ENCODE peak calls at places on chromosome 10, in five cellular contexts. A is A549; T is anterior cingulate cortex; B is naive B cell; G is stimulated activated naive CD4-positive, alpha-beta T cell treated with Interleukin-2 at 50 U/mL for 16 hours. M is an unnamed sample.
A peak's percentile ranks its signal among the peaks of the same experiment; 100 is the strongest.

GRCh38 chr10:78634389-78634815 is 434.4 kb upstream of the ZMIZ1 start:
- DNase-seq in B (no peak), G (no peak), A (peak; percentile 19), T (no peak), M (no peak)

GRCh38 chr10:68135362-68135761 is 26.1 kb downstream of the MYPN start:
- DNase-seq in T (no peak), B (no peak), G (no peak), A (no peak), M (no peak)

GRCh38 chr10:6593140-6593740 is 13.2 kb upstream of the PRKCQ start:
- DNase-seq in G (no peak), B (no peak), A (no peak), T (no peak), M (no peak)

GRCh38 chr10:34780818-34781380 is 34.2 kb downstream of the PARD3 start:
- DNase-seq in G (no peak), B (no peak), T (no peak), A (no peak), M (no peak)

GRCh38 chr10:458466-458865 is 231.0 kb downstream of the DIP2C start:
- DNase-seq in A (no peak), G (no peak), T (no peak), B (no peak), M (no peak)

GRCh38 chr10:7417807-7418206 is 7.0 kb upstream of the SFMBT2 start:
- DNase-seq in A (no peak), B (no peak), T (no peak), G (no peak), M (no peak)

GRCh38 chr10:73780966-73781365 is 882 bp upstream of the CHCHD1 start:
- DNase-seq in T (no peak), A (no peak), G (no peak), B (no peak), M (no peak)

GRCh38 chr10:102480396-102480795 is 22.1 kb downstream of the ACTR1A start:
- DNase-seq in A (no peak), G (no peak), B (no peak), T (no peak), M (no peak)

GRCh38 chr10:58023341-58024073 is 244.2 kb downstream of the IPMK start:
- DNase-seq in A (peak; percentile 57), T (no peak), G (no peak), B (no peak), M (no peak)

GRCh38 chr10:85377009-85377408 is 989.6 kb downstream of the GRID1 start:
- DNase-seq in A (no peak), G (no peak), T (no peak), B (no peak), M (no peak)

GRCh38 chr10:114095676-114096331 is 52.1 kb downstream of the ADRB1 start:
- DNase-seq in T (no peak), B (peak; percentile 21), A (no peak), G (no peak), M (no peak)

GRCh38 chr10:50398383-50398782 is 147.1 kb upstream of the ASAH2 start:
- DNase-seq in T (no peak), A (no peak), G (no peak), B (no peak), M (no peak)

GRCh38 chr10:80598084-80598798 is 60.5 kb downstream of the SH2D4B start:
- DNase-seq in A (no peak), B (no peak), T (no peak), G (no peak), M (no peak)

GRCh38 chr10:110512461-110513187 is 14.9 kb downstream of the DUSP5 start:
- DNase-seq in B (no peak), A (peak; percentile 59), T (peak; percentile 22), G (peak; percentile 52), M (peak; percentile 47)

GRCh38 chr10:14330390-14331071 is at the start of gene FRMD4A:
- DNase-seq in A (no peak), G (no peak), T (peak; percentile 54), B (no peak), M (peak; percentile 62)

GRCh38 chr10:72756674-72757385 is 64.9 kb downstream of the MCU start:
- DNase-seq in T (no peak), A (no peak), G (no peak), B (no peak), M (no peak)

GRCh38 chr10:101032637-101033201 is 1.7 kb downstream of the SFXN3 start:
- DNase-seq in A (peak; percentile 53), B (no peak), G (peak; percentile 62), T (peak; percentile 69), M (peak; percentile 76)

GRCh38 chr10:56633876-56634452 is 272.9 kb upstream of the ZWINT start:
- DNase-seq in B (peak; percentile 47), T (no peak), A (no peak), G (no peak), M (no peak)

GRCh38 chr10:52071814-52072213 is 242.3 kb upstream of the DKK1 start:
- DNase-seq in B (no peak), G (no peak), T (no peak), A (no peak), M (no peak)

GRCh38 chr10:184911-185310 is 49.7 kb downstream of the ZMYND11 start:
- DNase-seq in A (no peak), G (no peak), T (no peak), B (no peak), M (no peak)

GRCh38 chr10:75356484-75356883 is 45.1 kb downstream of the ZNF503 start:
- DNase-seq in G (no peak), A (no peak), B (no peak), T (no peak), M (no peak)

GRCh38 chr10:126671402-126671975 is 996 bp upstream of the C10orf90 start:
- DNase-seq in A (no peak), G (no peak), T (no peak), B (no peak), M (no peak)

GRCh38 chr10:13758302-13758701 is 171.5 kb downstream of the PRPF18 start:
- DNase-seq in T (no peak), G (no peak), B (no peak), A (no peak), M (no peak)

M was measured in occipital lobe.